ENCODE peak calls at places on chromosome 1, in six cellular contexts. X is B cell; T is effector memory CD8-positive, alpha-beta T cell; A is KG1; Z is activated T-helper 1 cell treated with Interleukin-2 at 50 U/mL for 16 hours; J is thoracic aorta. R is an unnamed sample.

GRCh38 chr1:56758135-56758534 is 61.1 kb downstream of the FYB2 start:
- DNase-seq in X (no peak), A (no peak), T (no peak), J (no peak), Z (no peak), R (no peak)

GRCh38 chr1:36023098-36023769 is 60.7 kb upstream of the TEKT2 start:
- DNase-seq in T (no peak), Z (no peak), X (no peak), A (no peak), J (no peak), R (no peak)

GRCh38 chr1:17405898-17406759 is 33.3 kb downstream of the RCC2 start:
- DNase-seq in A (peak), Z (no peak), J (no peak), X (peak), T (peak), R (peak)

GRCh38 chr1:40507973-40508372 is 594 bp upstream of the EXO5 start:
- DNase-seq in Z (no peak), T (no peak), J (no peak), X (no peak), A (no peak), R (no peak)

GRCh38 chr1:149888999-149889289 is 10.4 kb upstream of the BOLA1 start:
- DNase-seq in Z (no peak), A (no peak), J (no peak), T (no peak), X (no peak), R (no peak)

GRCh38 chr1:53332833-53333232 is 5.0 kb upstream of the LRP8 start:
- DNase-seq in Z (no peak), A (no peak), X (no peak), J (no peak), T (no peak), R (no peak)

GRCh38 chr1:222880586-222880985 is 65.7 kb downstream of the DISP1 start:
- DNase-seq in J (no peak), T (no peak), X (no peak), Z (no peak), A (no peak), R (no peak)

GRCh38 chr1:145961425-145962156 is 2.8 kb downstream of the ANKRD34A start:
- DNase-seq in J (no peak), A (no peak), T (no peak), Z (no peak), X (peak), R (no peak)

GRCh38 chr1:9912264-9912936 is 2.3 kb upstream of the CTNNBIP1 start:
- DNase-seq in A (no peak), X (no peak), J (no peak), T (no peak), Z (no peak), R (no peak)

GRCh38 chr1:113768916-113769598 is 9.8 kb upstream of the PHTF1 start:
- DNase-seq in Z (no peak), J (no peak), A (no peak), X (no peak), T (no peak), R (no peak)

GRCh38 chr1:90133133-90133532 is 138.2 kb downstream of the ZNF326 start:
- DNase-seq in X (no peak), J (no peak), Z (no peak), T (no peak), A (peak), R (peak)

GRCh38 chr1:181936768-181937581 is 124.5 kb downstream of the ZNF648 start:
- DNase-seq in A (no peak), J (no peak), Z (no peak), X (no peak), T (no peak), R (peak)

GRCh38 chr1:231315887-231316286 is 21.8 kb downstream of the EXOC8 start:
- DNase-seq in T (peak), A (no peak), J (no peak), Z (no peak), X (no peak), R (no peak)

R was measured in lung.